ENCODE peak calls at places on chromosomes 1 and 21, in seven cellular contexts. I, Q, T, W, R, V and L are unnamed samples.

GRCh38 chr1:170267317-170267716 is 121.6 kb downstream of the NTMT2 start:
- DNase-seq in I (no peak), Q (no peak), T (no peak), W (no peak), R (no peak), V (peak; percentile 66), L (peak; percentile 22)

GRCh38 chr1:87335175-87335992 is 6.7 kb downstream of the LMO4 start:
- DNase-seq in I (peak; percentile 47), Q (peak; percentile 62), T (no peak), W (no peak), R (peak; percentile 68), V (peak; percentile 80), L (peak; percentile 81)

GRCh38 chr21:45450741-45451740 is 46.1 kb downstream of the COL18A1 start:
- DNase-seq in I (no peak), Q (no peak), T (no peak), W (no peak), R (no peak), V (no peak), L (no peak)

GRCh38 chr1:183882328-183883167 is 77.6 kb downstream of the RGL1 start:
- DNase-seq in I (no peak), Q (no peak), T (no peak), W (no peak), R (no peak), V (no peak), L (no peak)

GRCh38 chr1:79792212-79792575 is 785.7 kb upstream of the ADGRL4 start:
- DNase-seq in I (no peak), Q (no peak), T (no peak), W (no peak), R (no peak), V (no peak), L (no peak)

GRCh38 chr1:162551969-162552683 is 9.4 kb upstream of the UAP1 start:
- DNase-seq in I (no peak), Q (no peak), T (no peak), W (no peak), R (no peak), V (no peak), L (no peak)

GRCh38 chr1:174743654-174744561 is 255.8 kb upstream of the CACYBP start:
- DNase-seq in I (no peak), Q (no peak), T (no peak), W (no peak), R (no peak), V (no peak), L (peak; percentile 70)

GRCh38 chr21:44432841-44433790 is 22.2 kb upstream of the LRRC3 start:
- DNase-seq in I (peak; percentile 1), Q (peak; percentile 50), T (no peak), W (no peak), R (peak; percentile 5), V (peak; percentile 36), L (no peak)

GRCh38 chr1:211330282-211330936 is 3.8 kb downstream of the TRAF5 start:
- DNase-seq in I (no peak), Q (no peak), T (no peak), W (no peak), R (no peak), V (no peak), L (no peak)
- H3K4me1 ChIP-seq in I (no peaks in the 10 kb centered on the region), Q (no peaks in the 10 kb centered on the region), T (peaks cover 56% of the 10 kb centered on the region), W (peaks cover 90% of the 10 kb centered on the region), R (peaks cover 88% of the 10 kb centered on the region), V (peaks cover 7% of the 10 kb centered on the region), L (peaks cover 6% of the 10 kb centered on the region)

DNA sequence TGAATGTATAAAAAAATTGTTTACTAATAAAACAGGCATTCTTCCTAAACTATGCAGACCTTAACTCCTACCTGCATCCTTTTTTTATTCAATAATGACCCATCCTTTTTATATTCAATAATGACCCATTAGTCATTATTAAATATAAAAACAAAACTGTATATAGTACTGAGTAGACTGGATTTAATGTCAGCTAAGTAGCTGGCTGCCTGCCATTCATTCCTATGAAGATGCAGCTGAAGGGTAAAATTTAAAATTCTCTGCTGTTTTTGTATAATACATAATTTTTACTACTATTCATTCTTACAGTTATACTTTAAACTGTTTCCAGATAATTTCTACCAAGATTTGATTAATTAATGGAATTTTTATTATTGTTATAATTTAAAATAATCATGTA is 79.3 kb downstream of the DENND1B start:
- DNase-seq in I (no peak), Q (no peak), T (no peak), W (no peak), R (no peak), V (no peak), L (peak; percentile 30)
- TF ChIP-seq CTCF in I (no peak), Q (no peak), T (no peak), W (no peak), R (no peak), V (no peak), L (no peak)

GRCh38 chr1:43542515-43543458 is 12.1 kb downstream of the PTPRF start:
- DNase-seq in I (no peak), Q (no peak), T (no peak), W (no peak), R (no peak), V (no peak), L (no peak)
- H3K4me1 ChIP-seq in I (no peaks in the 10 kb centered on the region), Q (peaks cover 21% of the 10 kb centered on the region), T (no peaks in the 10 kb centered on the region), W (peaks cover 73% of the 10 kb centered on the region), R (peaks cover 88% of the 10 kb centered on the region), V (peaks cover 13% of the 10 kb centered on the region), L (peaks cover 25% of the 10 kb centered on the region)

GRCh38 chr1:52403566-52404115 is 582 bp downstream of the ORC1 start:
- DNase-seq in I (no peak), Q (no peak), T (peak; percentile 41), W (no peak), R (peak; percentile 12), V (peak; percentile 84), L (peak; percentile 76)

GRCh38 chr1:52400131-52400530 is 4.1 kb downstream of the ORC1 start:
- DNase-seq in I (no peak), Q (no peak), T (no peak), W (no peak), R (no peak), V (no peak), L (no peak)

GRCh38 chr1:52402860-52403240 is 1.4 kb downstream of the ORC1 start:
- DNase-seq in I (no peak), Q (no peak), T (peak; percentile 7), W (no peak), R (no peak), V (no peak), L (no peak)

GRCh38 chr1:52404116-52404974 is at the start of the genes ORC1 and PRPF38A:
- DNase-seq in I (peak; percentile 94), Q (peak; percentile 96), T (peak; percentile 83), W (peak; percentile 99), R (peak; percentile 98), V (peak; percentile 98), L (peak; percentile 98)

GRCh38 chr1:52404975-52405338 is 555 bp downstream of the PRPF38A start:
- DNase-seq in I (no peak), Q (no peak), T (no peak), W (no peak), R (no peak), V (no peak), L (no peak)
- TF ChIP-seq CTCF in I (no peak), Q (peak; percentile 8), T (no peak), W (no peak), R (no peak), V (peak; percentile 3), L (no peak)

DNA sequence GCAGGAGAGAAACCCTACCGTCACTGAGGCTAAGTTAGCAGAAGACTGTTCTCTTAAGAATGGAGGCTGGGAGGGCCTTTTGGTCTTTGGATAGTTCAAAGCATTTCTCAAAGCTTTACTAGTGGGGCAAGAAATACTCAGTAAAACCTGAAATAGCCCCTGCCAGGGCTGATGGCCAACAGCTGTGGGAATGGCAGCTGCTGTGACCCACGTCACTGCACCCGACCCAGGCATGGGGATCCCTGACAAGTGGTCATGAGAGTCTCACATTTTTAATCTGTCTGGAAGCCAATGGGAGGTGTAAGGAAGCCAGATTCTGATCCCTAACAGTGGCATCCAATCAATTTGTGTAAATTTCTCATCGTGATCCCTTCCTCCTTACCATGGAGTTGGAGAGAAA is 44.5 kb upstream of the ENAH start:
- DNase-seq in I (peak; percentile 14), Q (no peak), T (no peak), W (no peak), R (peak; percentile 83), V (no peak), L (no peak)
- H3K4me1 ChIP-seq in I (peaks cover 17% of the 10 kb centered on the region), Q (no peaks in the 10 kb centered on the region), T (no peaks in the 10 kb centered on the region), W (peaks cover 22% of the 10 kb centered on the region), R (peaks cover 73% of the 10 kb centered on the region), V (peaks cover 10% of the 10 kb centered on the region), L (peaks cover 34% of the 10 kb centered on the region)

GRCh38 chr21:10641107-10641506 is 119.7 kb downstream of the TPTE start:
- DNase-seq in I (no peak), Q (no peak), T (no peak), W (no peak), R (no peak), V (no peak), L (no peak)
- TF ChIP-seq CTCF in I (no peak), Q (no peak), T (no peak), W (no peak), R (no peak), V (no peak), L (no peak)

GRCh38 chr1:150622219-150622975 is 7.0 kb downstream of the ENSA start:
- DNase-seq in I (no peak), Q (no peak), T (no peak), W (peak; percentile 91), R (no peak), V (peak; percentile 74), L (no peak)

GRCh38 chr1:150628766-150629114 is 672 bp downstream of the ENSA start:
- DNase-seq in I (no peak), Q (no peak), T (no peak), W (no peak), R (no peak), V (no peak), L (no peak)

GRCh38 chr1:150629115-150629928 is at the start of gene ENSA:
- DNase-seq in I (peak; percentile 99), Q (peak; percentile 98), T (peak; percentile 99), W (peak; percentile 99), R (peak; percentile 97), V (peak; percentile 99), L (peak; percentile 100)

GRCh38 chr1:150627821-150628410 is 1.5 kb downstream of the ENSA start:
- DNase-seq in I (no peak), Q (no peak), T (no peak), W (no peak), R (no peak), V (no peak), L (no peak)

GRCh38 chr1:150626150-150626549 is 3.3 kb downstream of the ENSA start:
- DNase-seq in I (no peak), Q (no peak), T (no peak), W (no peak), R (no peak), V (no peak), L (no peak)
- H3K4me1 ChIP-seq in I (peaks cover 36% of the 10 kb centered on the region), Q (no peaks in the 10 kb centered on the region), T (peaks cover 27% of the 10 kb centered on the region), W (peaks cover 48% of the 10 kb centered on the region), R (peaks cover 42% of the 10 kb centered on the region), V (peaks cover 16% of the 10 kb centered on the region), L (peaks cover 6% of the 10 kb centered on the region)

DNA sequence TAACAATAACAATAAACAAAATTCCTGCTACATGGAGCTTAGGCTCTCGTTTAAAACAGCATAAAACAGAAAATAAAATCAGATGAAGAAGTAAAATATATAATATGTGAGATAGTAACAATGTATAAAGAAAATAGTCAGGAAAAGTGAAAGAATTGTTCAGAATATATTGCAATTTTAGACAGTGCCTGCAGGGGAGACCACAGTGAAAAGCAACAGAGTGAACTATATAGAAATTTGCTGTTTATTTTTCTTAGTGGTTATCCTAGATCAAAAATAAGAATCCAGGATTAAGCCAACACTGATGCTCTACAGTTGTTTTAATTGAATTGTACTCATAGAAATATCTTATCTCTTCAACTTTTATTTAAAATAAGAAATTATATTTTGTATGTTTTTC is 1639.0 kb upstream of the B3GALT2 start:
- DNase-seq in I (no peak), Q (no peak), T (no peak), W (no peak), R (no peak), V (no peak), L (no peak)
- TF ChIP-seq CTCF in I (no peak), Q (no peak), T (no peak), W (no peak), R (no peak), V (peak; percentile 54), L (no peak)